ENCODE peak calls at places on chromosomes 11 and 22, in five cellular contexts. One of them, this sample, is unnamed.

GRCh38 chr11:72574046-72574445 is 100.2 kb downstream of the PDE2A start:
- DNase-seq in K562: no peak
- DNase-seq in H1: no peak
- DNase-seq in SK-N-SH: no peak
- DNase-seq in GM12878: no peak
- DNase-seq in this sample: no peak

GRCh38 chr11:22432331-22433065 is 94.3 kb downstream of the SLC17A6 start:
- DNase-seq in K562: no peak
- DNase-seq in H1: no peak
- DNase-seq in SK-N-SH: peak
- DNase-seq in GM12878: no peak
- DNase-seq in this sample: no peak

GRCh38 chr11:12750181-12750580 is 76.0 kb downstream of the TEAD1 start:
- DNase-seq in K562: no peak
- DNase-seq in H1: no peak
- DNase-seq in SK-N-SH: no peak
- DNase-seq in GM12878: no peak
- DNase-seq in this sample: no peak

GRCh38 chr11:116887909-116888556 is 50.6 kb upstream of the APOA1 start:
- DNase-seq in K562: no peak
- DNase-seq in H1: no peak
- DNase-seq in SK-N-SH: no peak
- DNase-seq in GM12878: no peak
- DNase-seq in this sample: no peak

GRCh38 chr11:128549256-128549944 is 38.0 kb downstream of the ETS1 start:
- DNase-seq in K562: no peak
- DNase-seq in H1: no peak
- DNase-seq in SK-N-SH: no peak
- DNase-seq in GM12878: no peak
- DNase-seq in this sample: no peak

GRCh38 chr11:78493413-78493975 is 75.9 kb upstream of the GAB2 start:
- DNase-seq in K562: no peak
- DNase-seq in H1: no peak
- DNase-seq in SK-N-SH: no peak
- DNase-seq in GM12878: no peak
- DNase-seq in this sample: no peak

GRCh38 chr11:129910360-129910759 is 15.0 kb upstream of the NFRKB start:
- DNase-seq in K562: no peak
- DNase-seq in H1: no peak
- DNase-seq in SK-N-SH: no peak
- DNase-seq in GM12878: no peak
- DNase-seq in this sample: no peak

GRCh38 chr11:68412593-68413475 is 47.7 kb upstream of the PPP6R3 start:
- DNase-seq in K562: no peak
- DNase-seq in H1: no peak
- DNase-seq in SK-N-SH: no peak
- DNase-seq in GM12878: peak
- DNase-seq in this sample: no peak

GRCh38 chr11:127071606-127072005 is 71.0 kb upstream of the KIRREL3 start:
- DNase-seq in K562: no peak
- DNase-seq in H1: no peak
- DNase-seq in SK-N-SH: no peak
- DNase-seq in GM12878: no peak
- DNase-seq in this sample: no peak

GRCh38 chr11:118277312-118277711 is 13.2 kb upstream of the MPZL2 start:
- DNase-seq in K562: no peak
- DNase-seq in H1: no peak
- DNase-seq in SK-N-SH: no peak
- DNase-seq in GM12878: no peak
- DNase-seq in this sample: no peak

GRCh38 chr11:100105605-100106358 is 581.3 kb upstream of the ARHGAP42 start:
- DNase-seq in K562: no peak
- DNase-seq in H1: no peak
- DNase-seq in SK-N-SH: no peak
- DNase-seq in GM12878: no peak
- DNase-seq in this sample: no peak

GRCh38 chr11:72789493-72790131 is 4.2 kb downstream of the STARD10 start:
- DNase-seq in K562: no peak
- DNase-seq in H1: no peak
- DNase-seq in SK-N-SH: peak
- DNase-seq in GM12878: no peak
- DNase-seq in this sample: no peak

GRCh38 chr11:89504270-89504669 is 13.1 kb upstream of the NOX4 start:
- DNase-seq in K562: no peak
- DNase-seq in H1: no peak
- DNase-seq in SK-N-SH: no peak
- DNase-seq in GM12878: no peak
- DNase-seq in this sample: no peak

GRCh38 chr11:65476632-65477270 is 22.1 kb upstream of the MALAT1 start:
- DNase-seq in K562: no peak
- DNase-seq in H1: no peak
- DNase-seq in SK-N-SH: no peak
- DNase-seq in GM12878: no peak
- DNase-seq in this sample: no peak

GRCh38 chr22:42863349-42863911 is 6.4 kb upstream of the ARFGAP3 start:
- DNase-seq in K562: no peak
- DNase-seq in H1: no peak
- DNase-seq in SK-N-SH: no peak
- DNase-seq in GM12878: peak
- DNase-seq in this sample: no peak

GRCh38 chr22:27405672-27406388 is 395.7 kb downstream of the MN1 start:
- DNase-seq in K562: peak
- DNase-seq in H1: peak
- DNase-seq in SK-N-SH: peak
- DNase-seq in GM12878: no peak
- DNase-seq in this sample: peak

GRCh38 chr11:115199501-115199900 is 304.7 kb downstream of the CADM1 start:
- DNase-seq in K562: no peak
- DNase-seq in H1: no peak
- DNase-seq in SK-N-SH: no peak
- DNase-seq in GM12878: no peak
- DNase-seq in this sample: no peak

GRCh38 chr11:102157219-102157618 is 47.0 kb downstream of the YAP1 start:
- DNase-seq in K562: no peak
- DNase-seq in H1: no peak
- DNase-seq in SK-N-SH: no peak
- DNase-seq in GM12878: no peak
- DNase-seq in this sample: no peak

GRCh38 chr11:128884703-128885338 is 6.3 kb upstream of the KCNJ5 start:
- DNase-seq in K562: peak
- DNase-seq in H1: no peak
- DNase-seq in SK-N-SH: peak
- DNase-seq in GM12878: no peak
- DNase-seq in this sample: peak

GRCh38 chr22:38267086-38267485 is 5.7 kb downstream of the TMEM184B start:
- DNase-seq in K562: peak
- DNase-seq in H1: no peak
- DNase-seq in SK-N-SH: no peak
- DNase-seq in GM12878: no peak
- DNase-seq in this sample: no peak

GRCh38 chr11:102155676-102156075 is 45.4 kb downstream of the YAP1 start:
- DNase-seq in K562: no peak
- DNase-seq in H1: no peak
- DNase-seq in SK-N-SH: no peak
- DNase-seq in GM12878: no peak
- DNase-seq in this sample: peak

GRCh38 chr11:65625628-65626342 is 10.2 kb downstream of the PCNX3 start:
- DNase-seq in K562: peak
- DNase-seq in H1: no peak
- DNase-seq in SK-N-SH: peak
- DNase-seq in GM12878: no peak
- DNase-seq in this sample: peak

GRCh38 chr11:117375960-117376359 is 48.3 kb downstream of the CEP164 start:
- DNase-seq in K562: no peak
- DNase-seq in H1: no peak
- DNase-seq in SK-N-SH: no peak
- DNase-seq in GM12878: no peak
- DNase-seq in this sample: no peak

GRCh38 chr11:55942785-55943392 is 6.7 kb upstream of the OR5I1 start:
- DNase-seq in K562: peak
- DNase-seq in H1: no peak
- DNase-seq in SK-N-SH: peak
- DNase-seq in GM12878: no peak
- DNase-seq in this sample: peak

GRCh38 chr22:41576877-41577276 is 12.8 kb downstream of the PMM1 start:
- DNase-seq in K562: peak
- DNase-seq in H1: no peak
- DNase-seq in SK-N-SH: peak
- DNase-seq in GM12878: no peak
- DNase-seq in this sample: peak

GRCh38 chr11:12587333-12587997 is 86.8 kb upstream of the TEAD1 start:
- DNase-seq in K562: no peak
- DNase-seq in H1: no peak
- DNase-seq in SK-N-SH: no peak
- DNase-seq in GM12878: no peak
- DNase-seq in this sample: peak

GRCh38 chr22:26673485-26673884 is 16.1 kb downstream of the MIAT start:
- DNase-seq in K562: no peak
- DNase-seq in H1: no peak
- DNase-seq in SK-N-SH: no peak
- DNase-seq in GM12878: no peak
- DNase-seq in this sample: no peak

GRCh38 chr11:126348806-126349582 is 6.5 kb upstream of the ST3GAL4 start:
- DNase-seq in K562: no peak
- DNase-seq in H1: no peak
- DNase-seq in SK-N-SH: no peak
- DNase-seq in GM12878: no peak
- DNase-seq in this sample: no peak

GRCh38 chr11:19739872-19740271 is 27.2 kb downstream of the NAV2 start:
- DNase-seq in K562: no peak
- DNase-seq in H1: no peak
- DNase-seq in SK-N-SH: no peak
- DNase-seq in GM12878: no peak
- DNase-seq in this sample: no peak
- TF ChIP-seq JUND in K562: no peak
- TF ChIP-seq JUND in H1: no peak
- TF ChIP-seq JUND in SK-N-SH: no peak
- TF ChIP-seq JUND in GM12878: no peak
- TF ChIP-seq JUND in this sample: no peak

DNA sequence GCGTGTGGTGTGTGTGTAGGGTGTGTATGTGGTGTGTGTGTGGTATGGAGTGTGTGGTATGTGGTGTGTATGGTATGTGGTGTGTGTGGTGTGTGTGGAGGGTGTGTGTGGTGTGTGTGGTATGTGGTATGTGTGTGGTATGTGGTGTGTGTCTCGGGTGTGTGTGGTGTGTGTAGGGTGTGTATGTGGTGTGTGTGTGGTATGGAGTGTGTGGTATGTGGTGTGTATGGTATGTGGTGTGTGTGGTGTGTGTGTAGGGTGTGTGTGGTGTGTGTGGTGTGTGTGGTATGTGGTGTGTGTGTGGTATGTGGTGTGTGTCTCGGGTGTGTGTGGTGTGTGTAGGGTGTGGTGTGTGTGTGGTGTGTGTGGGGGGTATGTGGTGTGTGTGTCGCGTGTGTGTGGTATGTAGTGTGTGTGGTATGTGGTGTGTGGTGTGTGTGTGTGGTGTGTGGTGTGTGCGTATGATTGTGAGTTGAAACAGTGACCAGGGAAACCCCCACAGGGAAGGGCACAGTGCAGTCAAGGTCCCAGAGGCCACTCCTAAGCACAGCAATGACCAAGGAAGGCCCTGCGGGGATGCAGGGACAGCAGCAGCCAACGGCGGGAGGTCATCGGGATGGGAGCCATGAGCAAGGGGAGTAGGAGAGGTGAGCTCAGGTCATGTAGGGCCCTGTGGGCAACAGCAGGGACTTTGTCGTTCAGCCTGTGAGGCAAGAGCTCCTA is 2.8 kb upstream of the PPP6R2 start:
- DNase-seq in K562: no peak
- DNase-seq in H1: no peak
- DNase-seq in SK-N-SH: peak
- DNase-seq in GM12878: no peak
- DNase-seq in this sample: peak
- TF ChIP-seq JUND in K562: no peak
- TF ChIP-seq JUND in H1: no peak
- TF ChIP-seq JUND in SK-N-SH: no peak
- TF ChIP-seq JUND in GM12878: no peak
- TF ChIP-seq JUND in this sample: no peak

GRCh38 chr11:46721286-46721685 is 2.3 kb downstream of the F2 start:
- DNase-seq in K562: no peak
- DNase-seq in H1: no peak
- DNase-seq in SK-N-SH: no peak
- DNase-seq in GM12878: no peak
- DNase-seq in this sample: no peak

GRCh38 chr11:46725338-46726205 is 6.6 kb downstream of the F2 start:
- DNase-seq in K562: no peak
- DNase-seq in H1: no peak
- DNase-seq in SK-N-SH: no peak
- DNase-seq in GM12878: no peak
- DNase-seq in this sample: no peak

GRCh38 chr11:46724088-46724487 is 5.1 kb downstream of the F2 start:
- DNase-seq in K562: no peak
- DNase-seq in H1: no peak
- DNase-seq in SK-N-SH: no peak
- DNase-seq in GM12878: no peak
- DNase-seq in this sample: no peak

GRCh38 chr11:46722566-46723358 is 3.7 kb downstream of the F2 start:
- DNase-seq in K562: no peak
- DNase-seq in H1: no peak
- DNase-seq in SK-N-SH: no peak
- DNase-seq in GM12878: no peak
- DNase-seq in this sample: no peak

DNA sequence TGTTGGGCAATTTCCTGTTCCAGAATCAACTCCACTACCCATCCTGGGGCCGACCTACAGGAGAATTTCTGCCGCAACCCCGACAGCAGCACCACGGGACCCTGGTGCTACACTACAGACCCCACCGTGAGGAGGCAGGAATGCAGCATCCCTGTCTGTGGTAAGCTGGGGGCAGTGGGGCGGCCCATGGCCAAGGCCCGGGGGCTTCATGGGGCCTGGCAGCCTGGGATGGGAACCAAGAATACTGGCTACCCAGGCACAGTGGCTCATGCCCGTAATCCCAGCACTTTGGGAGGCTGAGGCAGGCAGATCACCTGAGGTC is 4.3 kb downstream of the F2 start:
- DNase-seq in K562: no peak
- DNase-seq in H1: no peak
- DNase-seq in SK-N-SH: no peak
- DNase-seq in GM12878: no peak
- DNase-seq in this sample: no peak
- TF ChIP-seq JUND in K562: no peak
- TF ChIP-seq JUND in H1: no peak
- TF ChIP-seq JUND in SK-N-SH: no peak
- TF ChIP-seq JUND in GM12878: no peak
- TF ChIP-seq JUND in this sample: no peak

DNA sequence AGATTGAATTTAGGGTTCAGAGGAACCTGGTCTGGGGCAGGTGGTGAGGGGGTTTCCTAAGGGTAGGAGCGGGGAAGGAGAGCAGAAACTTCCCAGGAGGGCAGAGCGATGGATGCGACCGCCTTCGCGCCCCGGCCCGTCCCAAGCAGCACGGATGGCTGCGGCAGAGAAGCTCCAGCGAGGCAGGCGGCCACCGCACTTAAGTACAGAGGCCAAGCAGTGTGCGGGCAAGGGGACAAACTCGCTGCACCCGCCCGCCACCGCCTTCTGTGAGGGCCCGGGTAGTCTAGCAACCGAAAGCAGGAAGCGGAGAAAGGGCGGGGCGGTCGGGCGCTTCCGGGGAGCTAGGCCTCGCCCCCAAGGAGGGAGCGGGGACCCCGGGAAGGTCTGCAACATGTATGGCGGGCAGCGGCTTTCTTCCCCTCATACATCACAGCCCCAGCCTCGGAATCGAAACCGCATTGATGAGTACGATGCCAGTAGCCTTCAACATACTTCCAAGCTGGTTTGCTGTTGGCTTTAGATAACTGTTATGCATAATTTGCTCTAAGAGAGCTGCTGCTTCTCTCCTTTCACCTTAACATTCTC is at the start of gene AGBL2:
- DNase-seq in K562: peak
- DNase-seq in H1: peak
- DNase-seq in SK-N-SH: peak
- DNase-seq in GM12878: peak
- DNase-seq in this sample: peak
- TF ChIP-seq JUND in K562: no peak
- TF ChIP-seq JUND in H1: no peak
- TF ChIP-seq JUND in SK-N-SH: no peak
- TF ChIP-seq JUND in GM12878: no peak
- TF ChIP-seq JUND in this sample: no peak